ENCODE peak calls at places on chromosome 11, in five cellular contexts. T, A, R, U and Y are unnamed samples.

GRCh38 chr11:94922675-94923347 is 50.5 kb downstream of the CWC15 start:
- DNase-seq in T (no peak), A (no peak), R (no peak), U (no peak), Y (no peak)

GRCh38 chr11:61056981-61057380 is 45.3 kb upstream of the CD5 start:
- DNase-seq in T (no peak), A (no peak), R (no peak), U (no peak), Y (no peak)

GRCh38 chr11:79973701-79974626 is 533.1 kb upstream of the TENM4 start:
- DNase-seq in T (peak; percentile 66), A (peak; percentile 62), R (no peak), U (no peak), Y (no peak)

GRCh38 chr11:133058501-133058900 is 473.8 kb downstream of the OPCML start:
- DNase-seq in T (peak; percentile 62), A (no peak), R (no peak), U (no peak), Y (no peak)

GRCh38 chr11:120013325-120014250 is 124.3 kb downstream of the TRIM29 start:
- DNase-seq in T (peak; percentile 93), A (peak; percentile 87), R (peak; percentile 73), U (peak; percentile 47), Y (peak; percentile 76)

GRCh38 chr11:13091804-13092203 is 82.7 kb downstream of the RASSF10 start:
- DNase-seq in T (no peak), A (no peak), R (no peak), U (peak; percentile 13), Y (no peak)

GRCh38 chr11:120771551-120772060 is 252.3 kb upstream of the TBCEL start:
- DNase-seq in T (peak; percentile 68), A (no peak), R (no peak), U (no peak), Y (no peak)

GRCh38 chr11:2892215-2893020 is 6.8 kb upstream of the CDKN1C start:
- DNase-seq in T (peak; percentile 88), A (peak; percentile 84), R (peak; percentile 57), U (peak; percentile 69), Y (peak; percentile 76)

GRCh38 chr11:93005239-93005638 is 35.8 kb downstream of the MTNR1B start:
- DNase-seq in T (no peak), A (no peak), R (no peak), U (peak; percentile 40), Y (no peak)

GRCh38 chr11:111438846-111439520 is 59.9 kb upstream of the POU2AF1 start:
- DNase-seq in T (no peak), A (no peak), R (no peak), U (no peak), Y (no peak)

GRCh38 chr11:95143106-95143681 is 53.5 kb downstream of the ENDOD1 start:
- DNase-seq in T (no peak), A (no peak), R (no peak), U (no peak), Y (no peak)

GRCh38 chr11:7251836-7252682 is at the start of gene SYT9:
- DNase-seq in T (peak; percentile 89), A (peak; percentile 93), R (peak; percentile 54), U (peak; percentile 62), Y (peak; percentile 55)

GRCh38 chr11:107780136-107780535 is 68.3 kb upstream of the SLN start:
- DNase-seq in T (no peak), A (no peak), R (no peak), U (peak; percentile 84), Y (no peak)

GRCh38 chr11:72228229-72228843 is 3.8 kb downstream of the INPPL1 start:
- DNase-seq in T (peak; percentile 33), A (no peak), R (peak; percentile 24), U (peak; percentile 63), Y (no peak)

GRCh38 chr11:16632295-16633200 is 105.9 kb upstream of the C11orf58 start:
- DNase-seq in T (peak; percentile 54), A (peak; percentile 43), R (no peak), U (peak; percentile 21), Y (no peak)

GRCh38 chr11:3369366-3369765 is 9.6 kb downstream of the ZNF195 start:
- DNase-seq in T (no peak), A (no peak), R (no peak), U (no peak), Y (no peak)

GRCh38 chr11:47469411-47470179 is 20.7 kb upstream of the RAPSN start:
- DNase-seq in T (no peak), A (no peak), R (no peak), U (no peak), Y (no peak)

GRCh38 chr11:31981457-31981856 is 109.4 kb upstream of the RCN1 start:
- DNase-seq in T (no peak), A (no peak), R (no peak), U (no peak), Y (no peak)

GRCh38 chr11:132866783-132867545 is 665.3 kb downstream of the OPCML start:
- DNase-seq in T (no peak), A (no peak), R (no peak), U (no peak), Y (no peak)

GRCh38 chr11:86091566-86091965 is 22.7 kb upstream of the PICALM start:
- DNase-seq in T (no peak), A (no peak), R (no peak), U (peak; percentile 30), Y (no peak)

GRCh38 chr11:68160100-68160695 is 39.0 kb upstream of the CHKA start:
- DNase-seq in T (no peak), A (peak; percentile 25), R (no peak), U (no peak), Y (no peak)

GRCh38 chr11:42422094-42422493 is 889.7 kb upstream of the API5 start:
- DNase-seq in T (no peak), A (no peak), R (no peak), U (peak; percentile 1), Y (no peak)

GRCh38 chr11:6523253-6523652 is 26.2 kb downstream of the DNHD1 start:
- DNase-seq in T (no peak), A (no peak), R (no peak), U (peak; percentile 70), Y (no peak)

GRCh38 chr11:8032122-8032521 is 45.0 kb downstream of the EIF3F start:
- DNase-seq in T (no peak), A (no peak), R (no peak), U (no peak), Y (peak; percentile 43)

GRCh38 chr11:113014262-113014661 is 53.0 kb downstream of the NCAM1 start:
- DNase-seq in T (no peak), A (no peak), R (no peak), U (no peak), Y (no peak)

GRCh38 chr11:47715082-47715669 is at the start of gene AGBL2:
- DNase-seq in T (peak; percentile 94), A (peak; percentile 79), R (peak; percentile 76), U (peak; percentile 74), Y (peak; percentile 93)

GRCh38 chr11:32267679-32268187 is 167.6 kb downstream of the WT1 start:
- DNase-seq in T (no peak), A (no peak), R (no peak), U (no peak), Y (no peak)

GRCh38 chr11:99766816-99767215 is 746.1 kb downstream of the CNTN5 start:
- DNase-seq in T (no peak), A (no peak), R (no peak), U (no peak), Y (no peak)

GRCh38 chr11:12285106-12285505 is 92.3 kb upstream of the PARVA start:
- DNase-seq in T (no peak), A (no peak), R (no peak), U (peak; percentile 13), Y (no peak)

GRCh38 chr11:108223449-108224149 is 732 bp downstream of the ATM start:
- DNase-seq in T (no peak), A (no peak), R (no peak), U (peak; percentile 5), Y (no peak)

GRCh38 chr11:26227311-26227710 is 104.6 kb upstream of the ANO3 start:
- DNase-seq in T (peak; percentile 22), A (peak; percentile 10), R (no peak), U (peak; percentile 72), Y (no peak)

GRCh38 chr11:26230021-26230420 is 101.9 kb upstream of the ANO3 start:
- DNase-seq in T (no peak), A (no peak), R (no peak), U (no peak), Y (no peak)

GRCh38 chr11:26228778-26229177 is 103.2 kb upstream of the ANO3 start:
- DNase-seq in T (no peak), A (no peak), R (no peak), U (no peak), Y (no peak)

GRCh38 chr11:26229270-26229669 is 102.7 kb upstream of the ANO3 start:
- DNase-seq in T (no peak), A (no peak), R (no peak), U (no peak), Y (no peak)

DNA sequence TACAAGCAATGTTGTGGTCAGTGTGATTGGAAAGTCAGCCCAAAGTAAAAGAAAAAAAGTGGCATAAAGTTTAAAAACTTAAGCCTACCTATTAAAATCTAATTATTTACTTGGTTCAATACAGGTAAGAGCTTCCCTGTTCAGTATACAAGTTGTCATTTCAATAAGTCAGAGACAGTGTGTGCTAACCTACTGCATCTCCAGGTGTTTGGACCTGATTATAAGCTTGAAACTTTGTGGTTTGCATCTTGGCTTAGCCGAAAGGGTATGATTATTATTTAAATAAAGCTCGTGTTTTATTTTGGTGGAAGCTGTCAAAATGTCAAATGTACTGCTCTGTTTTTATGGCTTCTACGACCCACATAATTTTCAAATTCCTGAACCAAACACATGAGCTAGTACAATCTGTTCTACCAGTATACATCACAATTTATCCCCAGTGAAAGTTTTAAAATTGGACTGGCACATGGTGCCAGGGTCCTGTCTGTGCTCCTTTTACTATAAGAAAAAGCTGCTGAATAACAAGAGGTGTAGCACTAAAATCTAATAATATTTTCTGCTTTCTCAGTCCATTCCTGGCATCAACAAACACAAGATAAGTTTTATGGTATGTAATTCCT is 103.9 kb upstream of the ANO3 start:
- DNase-seq in T (no peak), A (no peak), R (no peak), U (no peak), Y (no peak)
- H3K27ac ChIP-seq in T (no peak overlapping the region), A (no peak overlapping the region), R (no peak overlapping the region), U (no peak overlapping the region), Y (no peak overlapping the region)

GRCh38 chr11:20030472-20030871 is 129.8 kb downstream of the DBX1 start:
- DNase-seq in T (no peak), A (no peak), R (no peak), U (no peak), Y (no peak)

GRCh38 chr11:20029193-20029592 is 131.1 kb downstream of the DBX1 start:
- DNase-seq in T (no peak), A (no peak), R (no peak), U (no peak), Y (no peak)

GRCh38 chr11:20026629-20027545 is 133.4 kb downstream of the DBX1 start:
- DNase-seq in T (peak; percentile 98), A (peak; percentile 88), R (peak; percentile 32), U (peak; percentile 95), Y (no peak)

GRCh38 chr11:20025331-20025840 is 134.9 kb downstream of the DBX1 start:
- DNase-seq in T (peak; percentile 44), A (peak; percentile 56), R (no peak), U (no peak), Y (no peak)

GRCh38 chr11:20027546-20028014 is 132.7 kb downstream of the DBX1 start:
- DNase-seq in T (no peak), A (no peak), R (no peak), U (no peak), Y (no peak)
- H3K27ac ChIP-seq in T (peak overlapping the region; percentile 56), A (peak overlapping the region; percentile 26), R (no peak overlapping the region), U (peak overlapping the region; percentile 93), Y (no peak overlapping the region)

GRCh38 chr11:57781529-57781943 is 19.9 kb downstream of the CTNND1 start:
- DNase-seq in T (peak; percentile 92), A (peak; percentile 47), R (peak; percentile 88), U (peak; percentile 86), Y (peak; percentile 78)
- H3K27ac ChIP-seq in T (peak overlapping the region; percentile 98), A (peak overlapping the region; percentile 74), R (peak overlapping the region; percentile 91), U (peak overlapping the region; percentile 98), Y (peak overlapping the region; percentile 88)

GRCh38 chr11:115544422-115544821 is 40.2 kb upstream of the CADM1 start:
- DNase-seq in T (no peak), A (peak; percentile 61), R (no peak), U (no peak), Y (no peak)
- H3K27ac ChIP-seq in T (no peak overlapping the region), A (no peak overlapping the region), R (no peak overlapping the region), U (no peak overlapping the region), Y (no peak overlapping the region)